ENCODE peak calls at places on chromosomes 6 and 20, in ten cellular contexts. One of them, this sample, is unnamed.

GRCh38 chr6:4941782-4942672 is 61.8 kb downstream of the RPP40 start:
- DNase-seq in left lung: peak
- DNase-seq in testis: no peak
- DNase-seq in AG04449: peak
- DNase-seq in choroid plexus epithelial cell: peak
- DNase-seq in adrenal gland: peak
- DNase-seq in thyroid gland: peak
- DNase-seq in astrocyte of the spinal cord: peak
- DNase-seq in mammary epithelial cell: peak
- DNase-seq in heart left ventricle: no peak
- DNase-seq in this sample: no peak

GRCh38 chr20:25239387-25240370 is 8.2 kb upstream of the PYGB start:
- DNase-seq in left lung: no peak
- DNase-seq in testis: no peak
- DNase-seq in AG04449: no peak
- DNase-seq in choroid plexus epithelial cell: no peak
- DNase-seq in adrenal gland: no peak
- DNase-seq in thyroid gland: no peak
- DNase-seq in astrocyte of the spinal cord: no peak
- DNase-seq in mammary epithelial cell: no peak
- DNase-seq in heart left ventricle: no peak
- DNase-seq in this sample: no peak

GRCh38 chr6:3402310-3403243 is 54.3 kb downstream of the SLC22A23 start:
- DNase-seq in left lung: no peak
- DNase-seq in testis: no peak
- DNase-seq in AG04449: no peak
- DNase-seq in choroid plexus epithelial cell: no peak
- DNase-seq in adrenal gland: no peak
- DNase-seq in thyroid gland: no peak
- DNase-seq in astrocyte of the spinal cord: no peak
- DNase-seq in mammary epithelial cell: peak
- DNase-seq in heart left ventricle: no peak
- DNase-seq in this sample: no peak

GRCh38 chr6:7256785-7257184 is 56.2 kb downstream of the SSR1 start:
- DNase-seq in left lung: peak
- DNase-seq in testis: no peak
- DNase-seq in AG04449: no peak
- DNase-seq in choroid plexus epithelial cell: no peak
- DNase-seq in adrenal gland: no peak
- DNase-seq in thyroid gland: no peak
- DNase-seq in astrocyte of the spinal cord: no peak
- DNase-seq in mammary epithelial cell: no peak
- DNase-seq in heart left ventricle: peak
- DNase-seq in this sample: no peak

GRCh38 chr6:145633981-145634627 is 101.2 kb downstream of the EPM2A start:
- DNase-seq in left lung: peak
- DNase-seq in testis: peak
- DNase-seq in AG04449: peak
- DNase-seq in choroid plexus epithelial cell: peak
- DNase-seq in adrenal gland: peak
- DNase-seq in thyroid gland: peak
- DNase-seq in astrocyte of the spinal cord: peak
- DNase-seq in mammary epithelial cell: peak
- DNase-seq in heart left ventricle: peak
- DNase-seq in this sample: peak

GRCh38 chr6:40681622-40682021 is 94.5 kb upstream of the LRFN2 start:
- DNase-seq in left lung: no peak
- DNase-seq in testis: no peak
- DNase-seq in AG04449: no peak
- DNase-seq in choroid plexus epithelial cell: no peak
- DNase-seq in adrenal gland: no peak
- DNase-seq in thyroid gland: no peak
- DNase-seq in astrocyte of the spinal cord: no peak
- DNase-seq in mammary epithelial cell: no peak
- DNase-seq in heart left ventricle: no peak
- DNase-seq in this sample: no peak

GRCh38 chr6:111248789-111249188 is 161.5 kb downstream of the SLC16A10 start:
- DNase-seq in left lung: no peak
- DNase-seq in testis: no peak
- DNase-seq in AG04449: no peak
- DNase-seq in choroid plexus epithelial cell: no peak
- DNase-seq in adrenal gland: no peak
- DNase-seq in thyroid gland: no peak
- DNase-seq in astrocyte of the spinal cord: no peak
- DNase-seq in mammary epithelial cell: no peak
- DNase-seq in heart left ventricle: no peak
- DNase-seq in this sample: no peak

GRCh38 chr6:43436577-43437282 is 9.4 kb downstream of the ABCC10 start:
- DNase-seq in left lung: no peak
- DNase-seq in testis: no peak
- DNase-seq in AG04449: peak
- DNase-seq in choroid plexus epithelial cell: peak
- DNase-seq in adrenal gland: no peak
- DNase-seq in thyroid gland: peak
- DNase-seq in astrocyte of the spinal cord: peak
- DNase-seq in mammary epithelial cell: peak
- DNase-seq in heart left ventricle: no peak
- DNase-seq in this sample: no peak

GRCh38 chr6:53796791-53797190 is 2.0 kb downstream of the LRRC1 start:
- DNase-seq in left lung: no peak
- DNase-seq in testis: no peak
- DNase-seq in AG04449: no peak
- DNase-seq in choroid plexus epithelial cell: peak
- DNase-seq in adrenal gland: no peak
- DNase-seq in thyroid gland: no peak
- DNase-seq in astrocyte of the spinal cord: peak
- DNase-seq in mammary epithelial cell: peak
- DNase-seq in heart left ventricle: no peak
- DNase-seq in this sample: no peak

GRCh38 chr6:33273924-33274902 is 2.3 kb downstream of the RPS18 start:
- DNase-seq in left lung: no peak
- DNase-seq in testis: no peak
- DNase-seq in AG04449: no peak
- DNase-seq in choroid plexus epithelial cell: no peak
- DNase-seq in adrenal gland: no peak
- DNase-seq in thyroid gland: no peak
- DNase-seq in astrocyte of the spinal cord: no peak
- DNase-seq in mammary epithelial cell: no peak
- DNase-seq in heart left ventricle: no peak
- DNase-seq in this sample: no peak

GRCh38 chr20:43955244-43956191 is 40.9 kb downstream of the TOX2 start:
- DNase-seq in left lung: peak
- DNase-seq in testis: no peak
- DNase-seq in AG04449: peak
- DNase-seq in choroid plexus epithelial cell: peak
- DNase-seq in adrenal gland: no peak
- DNase-seq in thyroid gland: peak
- DNase-seq in astrocyte of the spinal cord: peak
- DNase-seq in mammary epithelial cell: peak
- DNase-seq in heart left ventricle: no peak
- DNase-seq in this sample: peak

GRCh38 chr20:62642666-62643520 is 590 bp downstream of the SLCO4A1 start:
- DNase-seq in left lung: no peak
- DNase-seq in testis: peak
- DNase-seq in AG04449: no peak
- DNase-seq in choroid plexus epithelial cell: peak
- DNase-seq in adrenal gland: no peak
- DNase-seq in thyroid gland: no peak
- DNase-seq in astrocyte of the spinal cord: no peak
- DNase-seq in mammary epithelial cell: peak
- DNase-seq in heart left ventricle: no peak
- DNase-seq in this sample: peak

GRCh38 chr6:8180327-8181161 is 78.2 kb upstream of the EEF1E1 start:
- DNase-seq in left lung: no peak
- DNase-seq in testis: no peak
- DNase-seq in AG04449: peak
- DNase-seq in choroid plexus epithelial cell: peak
- DNase-seq in adrenal gland: no peak
- DNase-seq in thyroid gland: peak
- DNase-seq in astrocyte of the spinal cord: peak
- DNase-seq in mammary epithelial cell: peak
- DNase-seq in heart left ventricle: no peak
- DNase-seq in this sample: no peak

GRCh38 chr20:37640600-37641561 is 52.9 kb upstream of the CTNNBL1 start:
- DNase-seq in left lung: no peak
- DNase-seq in testis: no peak
- DNase-seq in AG04449: no peak
- DNase-seq in choroid plexus epithelial cell: peak
- DNase-seq in adrenal gland: peak
- DNase-seq in thyroid gland: peak
- DNase-seq in astrocyte of the spinal cord: no peak
- DNase-seq in mammary epithelial cell: peak
- DNase-seq in heart left ventricle: no peak
- DNase-seq in this sample: no peak

GRCh38 chr20:10857362-10858070 is 183.7 kb upstream of the JAG1 start:
- DNase-seq in left lung: peak
- DNase-seq in testis: no peak
- DNase-seq in AG04449: no peak
- DNase-seq in choroid plexus epithelial cell: peak
- DNase-seq in adrenal gland: peak
- DNase-seq in thyroid gland: no peak
- DNase-seq in astrocyte of the spinal cord: peak
- DNase-seq in mammary epithelial cell: peak
- DNase-seq in heart left ventricle: no peak
- DNase-seq in this sample: no peak

GRCh38 chr6:43222418-43223059 is 6.7 kb downstream of the DNPH1 start:
- DNase-seq in left lung: no peak
- DNase-seq in testis: no peak
- DNase-seq in AG04449: no peak
- DNase-seq in choroid plexus epithelial cell: no peak
- DNase-seq in adrenal gland: no peak
- DNase-seq in thyroid gland: no peak
- DNase-seq in astrocyte of the spinal cord: no peak
- DNase-seq in mammary epithelial cell: no peak
- DNase-seq in heart left ventricle: peak
- DNase-seq in this sample: no peak

DNA sequence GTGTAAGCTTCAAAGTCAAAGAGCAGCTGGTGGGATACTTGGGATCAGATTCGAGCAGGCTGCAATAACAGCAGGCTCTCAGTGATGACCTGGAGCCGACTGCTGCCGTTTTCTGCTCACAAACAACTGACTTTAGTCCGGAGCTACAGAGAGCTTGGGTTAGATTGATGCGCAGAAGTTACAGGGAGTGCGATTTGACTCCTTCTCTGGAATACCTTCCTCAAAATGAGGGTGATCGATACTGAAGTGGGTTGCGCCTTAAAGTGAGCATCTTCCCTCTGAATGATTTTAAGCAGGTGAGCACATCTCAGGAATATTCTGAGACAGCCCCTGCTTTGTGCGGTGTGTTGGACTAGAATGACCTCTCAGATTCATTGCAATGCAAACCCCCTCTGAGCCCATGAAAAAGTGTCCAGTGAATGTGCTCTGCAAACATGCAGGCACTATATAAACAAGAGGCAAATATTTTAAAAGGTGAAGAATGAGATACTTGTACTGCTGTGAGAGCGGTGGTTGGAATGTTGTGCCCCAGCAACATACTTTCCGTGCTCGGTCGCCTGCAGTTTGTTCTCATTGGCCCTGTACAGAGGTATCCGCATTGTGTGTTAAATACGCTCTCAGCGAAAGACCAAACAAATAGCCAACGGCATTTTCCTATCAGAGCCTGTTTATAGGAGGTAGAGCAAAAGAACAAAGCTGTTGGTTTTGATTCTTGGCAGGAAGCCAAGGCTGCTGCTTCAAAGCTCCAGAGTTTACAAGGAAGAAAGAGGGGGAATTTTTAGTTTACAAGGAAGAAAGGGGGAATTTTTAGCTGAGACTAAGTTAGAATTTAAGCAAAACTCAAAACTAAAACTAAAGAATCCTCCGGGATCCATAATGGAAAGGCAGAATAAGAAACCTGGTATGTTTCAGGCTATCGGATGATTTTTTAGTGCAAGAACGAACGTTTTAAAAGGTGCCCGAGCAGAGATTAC is 67.7 kb downstream of the PHACTR2 start:
- DNase-seq in left lung: peak
- DNase-seq in testis: peak
- DNase-seq in AG04449: no peak
- DNase-seq in choroid plexus epithelial cell: peak
- DNase-seq in adrenal gland: peak
- DNase-seq in thyroid gland: peak
- DNase-seq in astrocyte of the spinal cord: peak
- DNase-seq in mammary epithelial cell: no peak
- DNase-seq in heart left ventricle: no peak
- DNase-seq in this sample: peak
- H3K4me3 ChIP-seq in left lung: no peak
- H3K4me3 ChIP-seq in testis: peak
- H3K4me3 ChIP-seq in AG04449: no peak
- H3K4me3 ChIP-seq in choroid plexus epithelial cell: peak
- H3K4me3 ChIP-seq in adrenal gland: no peak
- H3K4me3 ChIP-seq in thyroid gland: no peak
- H3K4me3 ChIP-seq in astrocyte of the spinal cord: peak
- H3K4me3 ChIP-seq in mammary epithelial cell: no peak
- H3K4me3 ChIP-seq in heart left ventricle: no peak
- H3K4me3 ChIP-seq in this sample: no peak

GRCh38 chr6:34555328-34555727 is 801 bp downstream of the SPDEF start:
- DNase-seq in left lung: no peak
- DNase-seq in testis: no peak
- DNase-seq in AG04449: no peak
- DNase-seq in choroid plexus epithelial cell: no peak
- DNase-seq in adrenal gland: no peak
- DNase-seq in thyroid gland: no peak
- DNase-seq in astrocyte of the spinal cord: no peak
- DNase-seq in mammary epithelial cell: no peak
- DNase-seq in heart left ventricle: no peak
- DNase-seq in this sample: no peak
- H3K4me3 ChIP-seq in left lung: peak
- H3K4me3 ChIP-seq in testis: no peak
- H3K4me3 ChIP-seq in AG04449: no peak
- H3K4me3 ChIP-seq in choroid plexus epithelial cell: no peak
- H3K4me3 ChIP-seq in adrenal gland: no peak
- H3K4me3 ChIP-seq in thyroid gland: no peak
- H3K4me3 ChIP-seq in astrocyte of the spinal cord: no peak
- H3K4me3 ChIP-seq in mammary epithelial cell: no peak
- H3K4me3 ChIP-seq in heart left ventricle: no peak
- H3K4me3 ChIP-seq in this sample: no peak

GRCh38 chr6:85451586-85452306 is 1.9 kb downstream of the NT5E start:
- DNase-seq in left lung: no peak
- DNase-seq in testis: no peak
- DNase-seq in AG04449: no peak
- DNase-seq in choroid plexus epithelial cell: no peak
- DNase-seq in adrenal gland: no peak
- DNase-seq in thyroid gland: no peak
- DNase-seq in astrocyte of the spinal cord: no peak
- DNase-seq in mammary epithelial cell: no peak
- DNase-seq in heart left ventricle: no peak
- DNase-seq in this sample: no peak
- H3K4me3 ChIP-seq in left lung: no peak
- H3K4me3 ChIP-seq in testis: no peak
- H3K4me3 ChIP-seq in AG04449: peak
- H3K4me3 ChIP-seq in choroid plexus epithelial cell: peak
- H3K4me3 ChIP-seq in adrenal gland: no peak
- H3K4me3 ChIP-seq in thyroid gland: peak
- H3K4me3 ChIP-seq in astrocyte of the spinal cord: peak
- H3K4me3 ChIP-seq in mammary epithelial cell: peak
- H3K4me3 ChIP-seq in heart left ventricle: no peak
- H3K4me3 ChIP-seq in this sample: no peak

DNA sequence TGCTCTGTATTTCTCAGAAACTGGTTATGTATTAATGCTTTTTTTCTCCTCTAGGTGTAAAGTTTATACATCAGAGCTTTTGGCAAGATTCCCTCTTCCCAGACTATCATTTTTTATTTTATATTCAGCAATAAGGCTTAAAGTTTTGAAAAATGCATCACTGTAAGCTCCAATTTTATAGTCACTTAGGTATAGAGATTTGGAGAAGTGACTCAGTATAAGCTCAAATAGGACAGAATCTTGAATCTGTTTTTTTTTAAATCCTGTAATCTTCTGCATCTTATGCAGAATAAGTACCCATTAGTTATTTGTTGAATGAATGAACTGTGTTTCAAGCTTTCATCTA is 1.0 kb downstream of the NCOA7 start:
- DNase-seq in left lung: no peak
- DNase-seq in testis: no peak
- DNase-seq in AG04449: no peak
- DNase-seq in choroid plexus epithelial cell: no peak
- DNase-seq in adrenal gland: no peak
- DNase-seq in thyroid gland: no peak
- DNase-seq in astrocyte of the spinal cord: no peak
- DNase-seq in mammary epithelial cell: no peak
- DNase-seq in heart left ventricle: no peak
- DNase-seq in this sample: no peak
- H3K4me3 ChIP-seq in left lung: peak
- H3K4me3 ChIP-seq in testis: peak
- H3K4me3 ChIP-seq in AG04449: peak
- H3K4me3 ChIP-seq in choroid plexus epithelial cell: peak
- H3K4me3 ChIP-seq in adrenal gland: no peak
- H3K4me3 ChIP-seq in thyroid gland: no peak
- H3K4me3 ChIP-seq in astrocyte of the spinal cord: peak
- H3K4me3 ChIP-seq in mammary epithelial cell: peak
- H3K4me3 ChIP-seq in heart left ventricle: no peak
- H3K4me3 ChIP-seq in this sample: peak

This sample was measured in Jurkat, Clone E6-1.